ENCODE peak calls at places on chromosomes 6 and 20, in eight cellular contexts. G is AG04450, O is ovary, R is glutamatergic neuron, N is HFFc6, B is tibial artery, Z is cardiac fibroblast, H is GM12865. Y is an unnamed sample.

GRCh38 chr20:54257090-54257816 is 49.4 kb downstream of the PFDN4 start:
- DNase-seq in G (peak; percentile 89), O (no peak), R (no peak), N (peak; percentile 54), B (no peak), Z (peak; percentile 91), H (no peak), Y (no peak)

GRCh38 chr6:71533939-71534379 is 245.3 kb downstream of the OGFRL1 start:
- DNase-seq in G (no peak), O (no peak), R (no peak), N (peak; percentile 38), B (no peak), Z (peak; percentile 47), H (peak; percentile 6), Y (peak; percentile 37)

GRCh38 chr6:157089851-157090250 is 233.5 kb downstream of the TMEM242 start:
- DNase-seq in G (no peak), O (no peak), R (no peak), N (peak; percentile 48), B (no peak), Z (no peak), H (no peak), Y (no peak)

GRCh38 chr6:169445661-169446581 is 192.3 kb upstream of the THBS2 start:
- DNase-seq in G (no peak), O (no peak), R (no peak), N (no peak), B (no peak), Z (no peak), H (no peak), Y (no peak)

GRCh38 chr20:37202267-37202943 is 23.1 kb upstream of the MROH8 start:
- DNase-seq in G (peak; percentile 90), O (peak; percentile 43), R (peak; percentile 38), N (peak; percentile 96), B (no peak), Z (peak; percentile 96), H (peak; percentile 36), Y (no peak)

GRCh38 chr6:3287976-3288707 is 29.4 kb downstream of the PSMG4 start:
- DNase-seq in G (no peak), O (peak; percentile 5), R (no peak), N (no peak), B (peak; percentile 47), Z (no peak), H (no peak), Y (no peak)

GRCh38 chr20:3227936-3228749 is 10.8 kb downstream of the SLC4A11 start:
- DNase-seq in G (no peak), O (no peak), R (no peak), N (no peak), B (no peak), Z (no peak), H (no peak), Y (no peak)

GRCh38 chr20:16801919-16802651 is 53.9 kb downstream of the OTOR start:
- DNase-seq in G (peak; percentile 16), O (peak; percentile 75), R (peak; percentile 88), N (peak; percentile 33), B (no peak), Z (peak; percentile 65), H (peak; percentile 63), Y (peak; percentile 32)

GRCh38 chr20:62652051-62652893 is 10.0 kb downstream of the SLCO4A1 start:
- DNase-seq in G (peak; percentile 96), O (peak; percentile 94), R (no peak), N (peak; percentile 98), B (peak; percentile 98), Z (peak; percentile 100), H (peak; percentile 94), Y (peak; percentile 93)

GRCh38 chr6:141048451-141048850 is 1084.3 kb upstream of the GJE1 start:
- DNase-seq in G (no peak), O (no peak), R (no peak), N (no peak), B (no peak), Z (no peak), H (no peak), Y (no peak)

DNA sequence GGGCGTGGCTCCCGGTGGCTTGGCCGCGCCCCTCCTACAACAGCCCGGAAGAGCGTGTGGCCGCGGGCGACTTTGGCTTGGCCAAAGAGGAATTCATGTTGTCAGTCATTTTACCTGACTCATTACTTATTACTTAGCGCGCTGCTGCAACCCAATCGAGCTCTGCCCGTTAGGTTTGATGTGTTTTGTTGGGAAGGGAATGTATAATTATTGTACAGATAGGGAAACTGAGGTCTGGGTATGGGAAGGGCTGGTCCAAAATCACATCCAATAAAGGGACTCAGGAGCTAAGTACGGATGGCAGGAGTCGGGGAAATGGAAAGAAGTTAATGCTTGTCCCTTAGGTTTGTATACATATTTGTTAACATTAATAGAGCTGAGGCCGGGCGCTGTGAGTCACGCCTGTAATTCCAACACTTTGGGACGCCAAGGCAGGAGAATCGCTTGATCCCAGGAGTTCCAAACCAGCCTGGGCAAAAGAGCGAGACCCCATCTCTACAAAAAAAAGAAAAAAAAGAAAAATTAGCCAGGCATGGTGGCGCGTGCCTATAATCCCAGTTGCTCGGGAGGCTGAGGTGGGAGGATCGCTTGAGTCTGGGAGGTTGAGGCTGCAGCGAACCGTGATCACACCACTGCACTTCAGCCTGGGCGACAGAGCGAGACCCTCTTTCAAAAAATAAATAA is 639 bp upstream of the ZNF335 start:
- DNase-seq in G (no peak), O (no peak), R (no peak), N (no peak), B (no peak), Z (no peak), H (no peak), Y (peak; percentile 98)
- TF ChIP-seq CTCF in G (no peak), O (no peak), R (no peak), N (no peak), B (no peak), Z (no peak), H (no peak), Y (no peak)

DNA sequence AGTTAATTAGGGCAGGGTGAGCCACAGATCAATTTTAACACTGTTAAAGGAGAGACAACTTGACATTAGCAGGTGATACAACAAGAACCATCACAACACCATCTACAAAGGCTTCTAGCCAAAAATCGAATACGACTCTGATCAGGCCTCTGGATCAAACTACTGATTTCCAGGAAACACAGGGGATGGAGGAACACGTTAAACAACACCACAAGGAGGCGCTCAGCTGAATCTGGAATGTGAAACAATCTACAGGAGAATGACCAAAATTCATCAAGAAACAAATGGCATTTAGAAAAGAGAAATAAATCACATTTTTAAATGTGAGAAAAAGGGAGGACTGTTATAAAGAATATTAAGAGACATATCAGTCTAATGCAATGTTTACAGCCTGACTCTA is 13.5 kb upstream of the MAFB start:
- DNase-seq in G (no peak), O (no peak), R (no peak), N (no peak), B (no peak), Z (no peak), H (no peak), Y (no peak)
- TF ChIP-seq CTCF in G (peak; percentile 23), O (no peak), R (no peak), N (peak; percentile 58), B (no peak), Z (no peak), H (peak; percentile 12), Y (peak; percentile 29)

GRCh38 chr6:5583528-5583927 is 322.2 kb downstream of the FARS2 start:
- DNase-seq in G (no peak), O (no peak), R (no peak), N (no peak), B (no peak), Z (no peak), H (no peak), Y (no peak)

GRCh38 chr6:5580736-5581568 is 319.6 kb downstream of the FARS2 start:
- DNase-seq in G (no peak), O (no peak), R (no peak), N (no peak), B (no peak), Z (no peak), H (peak; percentile 24), Y (no peak)

GRCh38 chr6:5587648-5588047 is 326.3 kb downstream of the FARS2 start:
- DNase-seq in G (no peak), O (no peak), R (no peak), N (no peak), B (no peak), Z (no peak), H (no peak), Y (no peak)

GRCh38 chr6:5584072-5584471 is 322.8 kb downstream of the FARS2 start:
- DNase-seq in G (peak; percentile 48), O (no peak), R (no peak), N (peak; percentile 62), B (no peak), Z (peak; percentile 63), H (no peak), Y (no peak)

DNA sequence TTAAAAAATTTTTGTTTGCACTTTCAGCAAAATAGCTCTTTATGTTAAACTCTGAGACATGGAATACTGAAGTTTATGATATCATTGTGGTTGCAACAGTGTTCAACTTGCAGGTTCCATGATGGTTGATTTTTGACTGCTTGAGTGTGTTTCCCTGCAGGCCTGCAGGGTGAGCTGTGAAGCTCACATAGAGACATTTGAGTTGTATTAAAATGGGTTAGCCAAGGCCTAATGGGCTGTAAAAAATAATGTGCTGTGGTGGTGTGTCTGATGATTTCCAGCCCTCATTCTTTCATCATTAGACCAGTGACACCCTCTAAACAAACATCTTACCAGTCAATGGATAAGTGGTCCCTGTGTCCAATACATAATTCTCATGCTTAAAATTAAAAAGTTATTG is 321.4 kb downstream of the FARS2 start:
- DNase-seq in G (no peak), O (no peak), R (no peak), N (no peak), B (no peak), Z (peak; percentile 7), H (no peak), Y (no peak)
- TF ChIP-seq CTCF in G (peak; percentile 27), O (no peak), R (no peak), N (peak; percentile 35), B (no peak), Z (no peak), H (no peak), Y (peak; percentile 30)

GRCh38 chr6:74936886-74937285 is 269.0 kb downstream of the COL12A1 start:
- DNase-seq in G (no peak), O (no peak), R (no peak), N (peak; percentile 45), B (no peak), Z (no peak), H (no peak), Y (no peak)

GRCh38 chr6:74942130-74942529 is 263.7 kb downstream of the COL12A1 start:
- DNase-seq in G (no peak), O (no peak), R (no peak), N (peak; percentile 22), B (no peak), Z (no peak), H (no peak), Y (no peak)

GRCh38 chr6:74940211-74940610 is 265.6 kb downstream of the COL12A1 start:
- DNase-seq in G (no peak), O (no peak), R (no peak), N (no peak), B (no peak), Z (no peak), H (no peak), Y (no peak)

DNA sequence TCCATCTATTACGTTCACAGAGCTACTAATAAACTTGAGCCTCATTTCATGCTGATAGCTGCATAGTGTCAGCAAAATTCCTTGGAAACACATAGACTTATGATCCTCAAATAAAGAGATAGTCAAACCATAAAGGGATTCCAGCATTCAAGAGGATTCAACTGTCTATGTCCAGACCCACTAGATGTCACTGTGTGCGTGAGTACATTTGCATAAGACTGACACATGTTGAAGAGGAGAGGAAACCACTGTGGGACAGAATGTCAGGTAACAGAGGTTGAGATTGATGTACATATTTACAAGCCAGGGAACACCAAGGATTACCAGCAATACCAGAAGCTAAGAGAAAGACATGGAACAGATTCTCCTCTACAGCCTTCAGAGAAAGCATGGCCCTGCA is 266.5 kb downstream of the COL12A1 start:
- DNase-seq in G (no peak), O (no peak), R (no peak), N (no peak), B (no peak), Z (peak; percentile 5), H (peak; percentile 18), Y (no peak)
- TF ChIP-seq CTCF in G (no peak), O (no peak), R (no peak), N (no peak), B (no peak), Z (no peak), H (no peak), Y (no peak)

Y was measured in GM13977.